ENCODE peak calls at places on chromosomes 16 and 17, in ten cellular contexts. G, K, P, N, E, I, B, O, C and D are unnamed samples.

GRCh38 chr17:78722101-78722761 is 59.8 kb downstream of the CYTH1 start:
- DNase-seq in N (no peak), I (no peak), P (no peak), B (no peak), K (no peak), O (no peak), G (no peak), E (peak), C (peak), D (no peak)

GRCh38 chr17:47221154-47221553 is 12.0 kb downstream of the MYL4 start:
- DNase-seq in B (no peak), E (no peak), N (no peak), P (no peak), O (no peak), K (no peak), I (no peak), G (no peak), C (no peak), D (no peak)

GRCh38 chr16:81315271-81316175 is 761 bp downstream of the GAN start:
- DNase-seq in N (peak), G (no peak), B (peak), P (peak), C (peak), E (peak), O (peak), I (no peak), K (peak), D (peak)

GRCh38 chr17:15404116-15404730 is 62.8 kb upstream of the TEKT3 start:
- DNase-seq in P (no peak), B (no peak), E (peak), C (no peak), N (no peak), K (no peak), G (no peak), I (no peak), O (peak), D (no peak)

GRCh38 chr17:18981642-18982424 is 22.7 kb downstream of the FAM83G start:
- DNase-seq in B (peak), P (peak), O (peak), E (no peak), N (peak), K (peak), I (peak), C (no peak), G (no peak), D (no peak)

GRCh38 chr17:58335061-58335731 is 6.6 kb upstream of the TSPOAP1 start:
- DNase-seq in K (no peak), O (no peak), C (peak), I (no peak), G (no peak), E (no peak), B (no peak), N (no peak), P (no peak), D (peak)

GRCh38 chr17:76248013-76248782 is 7.9 kb upstream of the RNF157 start:
- DNase-seq in P (no peak), I (no peak), B (peak), K (peak), O (no peak), G (no peak), N (peak), E (no peak), C (peak), D (no peak)

GRCh38 chr16:66359811-66360608 is 6.5 kb upstream of the CDH5 start:
- DNase-seq in I (no peak), G (no peak), P (no peak), N (no peak), E (peak), B (no peak), O (no peak), C (no peak), K (no peak), D (no peak)

GRCh38 chr16:30375830-30376229 is 1.2 kb downstream of the MYL11 start:
- DNase-seq in O (no peak), P (no peak), I (no peak), B (no peak), K (no peak), G (no peak), E (peak), C (no peak), N (no peak), D (no peak)

GRCh38 chr16:9364721-9365693 is 273.6 kb downstream of the HAPSTR1 start:
- DNase-seq in N (peak), K (peak), I (no peak), O (no peak), G (no peak), E (peak), C (peak), B (no peak), P (no peak), D (no peak)

GRCh38 chr17:33968350-33969044 is 286.6 kb upstream of the CCL2 start:
- DNase-seq in E (no peak), B (no peak), G (no peak), N (no peak), C (no peak), K (no peak), I (no peak), P (no peak), O (no peak), D (peak)

GRCh38 chr17:41593306-41594095 is 6.8 kb upstream of the KRT14 start:
- DNase-seq in O (no peak), B (no peak), N (no peak), I (no peak), K (no peak), G (no peak), P (no peak), C (peak), E (no peak), D (no peak)

GRCh38 chr16:83501481-83501880 is 306.3 kb upstream of the HSBP1 start:
- DNase-seq in P (no peak), K (no peak), E (no peak), G (no peak), B (no peak), N (no peak), I (no peak), C (no peak), O (no peak), D (no peak)

GRCh38 chr17:17127730-17128291 is 78.3 kb downstream of the PLD6 start:
- DNase-seq in O (peak), P (no peak), K (no peak), B (no peak), C (no peak), I (no peak), N (no peak), G (no peak), E (no peak), D (no peak)

GRCh38 chr17:17130077-17130844 is 75.9 kb downstream of the PLD6 start:
- DNase-seq in E (no peak), N (no peak), G (no peak), B (no peak), I (no peak), K (no peak), C (no peak), P (no peak), O (no peak), D (peak)

GRCh38 chr17:17129466-17129865 is 76.7 kb downstream of the PLD6 start:
- DNase-seq in P (no peak), B (no peak), O (no peak), C (no peak), I (no peak), G (no peak), E (no peak), K (no peak), N (no peak), D (no peak)

GRCh38 chr17:17127156-17127555 is 79.0 kb downstream of the PLD6 start:
- DNase-seq in C (no peak), N (no peak), O (no peak), E (no peak), I (no peak), K (no peak), B (no peak), P (no peak), G (no peak), D (no peak)

DNA sequence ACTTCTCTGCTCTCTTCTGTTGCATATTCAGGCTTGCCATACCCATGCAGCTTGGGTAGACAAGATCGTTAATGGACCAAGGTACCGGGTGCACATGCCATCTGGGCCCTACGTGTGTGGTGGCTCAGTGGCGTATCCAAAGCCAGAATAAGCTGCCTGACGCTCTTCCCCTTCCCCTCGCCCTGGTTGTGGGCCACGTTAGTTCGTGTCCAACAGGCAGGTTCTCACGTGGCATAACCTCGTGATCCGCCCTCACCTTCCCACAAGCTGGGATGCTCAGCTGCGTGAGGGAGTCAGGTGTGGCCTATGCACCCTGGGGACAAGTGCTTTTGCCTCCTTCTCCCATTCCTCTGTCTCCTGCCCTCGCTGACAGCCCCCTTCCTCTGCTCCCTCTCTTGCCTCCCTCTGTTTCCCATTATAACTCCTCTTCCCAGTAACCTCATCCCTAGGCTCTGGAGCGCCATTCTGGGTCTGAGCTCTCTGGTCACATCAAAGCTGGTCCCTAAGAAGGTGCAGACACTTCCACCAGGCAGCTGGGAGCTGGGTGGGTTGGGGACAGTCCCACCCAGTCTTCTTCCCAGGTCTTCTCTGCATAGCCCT is 77.6 kb downstream of the PLD6 start:
- DNase-seq in K (no peak), B (no peak), O (no peak), E (no peak), G (no peak), I (no peak), P (no peak), N (no peak), C (no peak), D (no peak)
- TF ChIP-seq POLR2A in K (no peak), B (no peak), O (no peak), E (no peak), G (no peak), I (no peak), P (no peak), N (no peak), C (no peak), D (no peak)

GRCh38 chr17:81514735-81515529 is 2.3 kb upstream of the ACTG1 start:
- DNase-seq in P (peak), E (peak), B (peak), C (peak), O (peak), I (peak), G (no peak), N (peak), K (peak), D (peak)
- TF ChIP-seq POLR2A in P (peak), E (peak), B (no peak), C (no peak), O (no peak), I (no peak), G (no peak), N (peak), K (peak), D (no peak)

GRCh38 chr17:77461277-77462057 is 320.7 kb downstream of the SEC14L1 start:
- DNase-seq in K (no peak), E (peak), B (no peak), O (no peak), P (no peak), N (no peak), I (no peak), C (no peak), G (no peak), D (no peak)

GRCh38 chr17:77464988-77465357 is 324.2 kb downstream of the SEC14L1 start:
- DNase-seq in B (no peak), O (no peak), P (no peak), G (no peak), C (no peak), N (no peak), E (no peak), K (no peak), I (no peak), D (no peak)

GRCh38 chr17:77460514-77461046 is 319.8 kb downstream of the SEC14L1 start:
- DNase-seq in C (no peak), P (no peak), E (peak), I (no peak), O (no peak), B (no peak), G (no peak), N (no peak), K (no peak), D (no peak)

GRCh38 chr17:77462553-77463497 is 322.1 kb downstream of the SEC14L1 start:
- DNase-seq in O (no peak), N (no peak), K (no peak), P (no peak), G (no peak), C (no peak), I (no peak), B (no peak), E (no peak), D (no peak)

DNA sequence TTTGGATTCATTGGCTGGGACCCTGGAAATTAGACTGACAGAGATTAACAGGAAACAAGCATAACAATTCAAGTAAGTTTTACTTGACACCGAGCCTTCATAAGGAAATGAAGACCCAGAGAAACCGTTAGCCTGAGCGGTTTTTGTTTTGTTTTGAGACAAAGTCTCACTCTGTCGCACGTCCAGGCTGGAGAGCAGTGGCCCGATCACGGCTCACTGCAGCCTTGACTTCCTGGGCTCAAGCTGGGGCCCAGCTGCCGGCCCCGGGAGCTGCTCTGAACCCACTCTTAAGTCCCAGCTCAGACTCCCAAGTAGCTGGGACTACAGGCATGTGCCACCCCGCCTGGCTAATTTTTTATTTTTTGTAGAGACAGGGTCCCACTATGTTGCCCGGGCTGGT is 321.3 kb downstream of the SEC14L1 start:
- DNase-seq in B (no peak), K (no peak), C (no peak), E (peak), O (no peak), I (no peak), N (no peak), G (no peak), P (no peak), D (no peak)
- TF ChIP-seq POLR2A in B (no peak), K (no peak), C (no peak), E (no peak), O (no peak), I (no peak), N (no peak), G (no peak), P (no peak), D (no peak)

GRCh38 chr16:27549607-27549856 is 181 bp downstream of the GTF3C1 start:
- DNase-seq in E (no peak), O (no peak), N (no peak), K (no peak), C (no peak), G (no peak), B (no peak), I (no peak), P (no peak), D (no peak)

GRCh38 chr16:27550582-27550920 is 607 bp downstream of the KATNIP start:
- DNase-seq in E (no peak), N (no peak), P (no peak), G (no peak), B (no peak), C (no peak), O (no peak), I (no peak), K (no peak), D (peak)

GRCh38 chr16:27547851-27548250 is 1.9 kb downstream of the GTF3C1 start:
- DNase-seq in I (no peak), E (no peak), N (no peak), O (no peak), B (no peak), C (peak), P (no peak), G (no peak), K (no peak), D (no peak)

GRCh38 chr16:27551046-27551445 is 1.1 kb downstream of the KATNIP start:
- DNase-seq in I (no peak), N (no peak), P (no peak), K (no peak), C (no peak), E (no peak), G (no peak), B (no peak), O (no peak), D (no peak)

GRCh38 chr16:27549857-27550581 is at the start of the genes GTF3C1 and KATNIP:
- DNase-seq in N (peak), I (peak), P (peak), E (peak), G (peak), K (peak), C (peak), B (peak), O (peak), D (peak)
- TF ChIP-seq POLR2A in N (peak), I (peak), P (peak), E (no peak), G (no peak), K (peak), C (peak), B (no peak), O (peak), D (peak)